ENCODE peak calls at places on chromosomes 12 and 14, in seven cellular contexts. J is epithelial cell of prostate, L is mammary epithelial cell, G is lower lobe of right lung, D is left ventricle myocardium inferior, R is dorsolateral prefrontal cortex, C is heart right ventricle. F is an unnamed sample.

GRCh38 chr12:57522887-57523705 is 472 bp downstream of the MBD6 start:
- DNase-seq in L (peak), D (peak), R (peak), G (peak), J (no peak), C (peak), F (peak)

GRCh38 chr12:3233813-3234212 is 156.6 kb downstream of the TSPAN9 start:
- DNase-seq in D (no peak), R (no peak), C (no peak), J (no peak), L (no peak), G (no peak), F (no peak)

GRCh38 chr12:54489857-54490256 is 7.7 kb upstream of the NCKAP1L start:
- DNase-seq in R (no peak), J (no peak), C (no peak), L (no peak), G (no peak), D (no peak), F (no peak)

GRCh38 chr12:28066879-28067278 is 94.3 kb upstream of the PTHLH start:
- DNase-seq in R (no peak), L (no peak), J (no peak), C (no peak), D (no peak), G (no peak), F (no peak)

GRCh38 chr14:99649219-99649618 is 4.3 kb downstream of the HHIPL1 start:
- DNase-seq in D (no peak), G (no peak), J (no peak), C (no peak), L (peak), R (no peak), F (no peak)

GRCh38 chr12:50326636-50327284 is 43.4 kb upstream of the LIMA1 start:
- DNase-seq in C (no peak), J (peak), D (no peak), R (no peak), G (peak), L (peak), F (no peak)

GRCh38 chr12:9256758-9257405 is 48.7 kb upstream of the PZP start:
- DNase-seq in C (no peak), J (no peak), D (no peak), R (no peak), L (no peak), G (no peak), F (no peak)

GRCh38 chr12:39103552-39104165 is 198.3 kb upstream of the CPNE8 start:
- DNase-seq in R (no peak), D (no peak), C (peak), J (peak), L (peak), G (no peak), F (no peak)

GRCh38 chr14:61474021-61474420 is 152.6 kb downstream of the PRKCH start:
- DNase-seq in D (no peak), G (no peak), C (no peak), R (no peak), J (no peak), L (no peak), F (no peak)
- H3K27ac ChIP-seq in D (peak), G (peak), C (peak), R (no peak), J (no peak), L (no peak), F (no peak)

GRCh38 chr14:55807059-55807499 is 227.1 kb downstream of the KTN1 start:
- DNase-seq in J (peak), R (peak), D (peak), G (peak), C (peak), L (peak), F (no peak)

GRCh38 chr14:55804198-55804553 is 224.2 kb downstream of the KTN1 start:
- DNase-seq in D (no peak), C (no peak), R (no peak), J (no peak), L (no peak), G (no peak), F (no peak)

GRCh38 chr14:55805250-55805649 is 225.2 kb downstream of the KTN1 start:
- DNase-seq in D (no peak), J (no peak), L (no peak), G (no peak), C (no peak), R (no peak), F (no peak)

GRCh38 chr14:55807992-55808391 is 228.0 kb downstream of the KTN1 start:
- DNase-seq in G (no peak), R (no peak), C (no peak), D (no peak), L (no peak), J (no peak), F (no peak)

DNA sequence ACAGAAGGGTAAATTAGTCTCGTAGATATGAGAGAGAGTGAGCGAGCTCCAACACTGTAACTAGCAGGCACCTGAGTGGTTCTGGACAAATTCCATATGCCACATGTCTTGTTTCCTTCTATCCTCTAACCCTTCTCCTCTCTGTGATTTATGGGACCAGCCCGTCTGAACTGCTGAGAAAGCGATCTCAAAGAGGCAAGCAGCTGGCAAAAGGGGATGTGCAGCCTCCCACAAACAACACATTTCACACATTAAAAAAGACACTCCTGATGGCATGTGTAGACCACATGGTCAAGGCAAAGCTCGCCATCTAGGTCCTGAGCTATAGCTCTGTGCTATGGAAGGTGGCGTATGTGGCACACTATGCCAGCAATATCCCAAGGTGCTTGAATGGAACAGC is 227.5 kb downstream of the KTN1 start:
- DNase-seq in G (no peak), R (no peak), J (no peak), L (no peak), C (no peak), D (no peak), F (no peak)
- H3K27ac ChIP-seq in G (peak), R (no peak), J (peak), L (peak), C (no peak), D (peak), F (no peak)

GRCh38 chr12:65764325-65764724 is 60.0 kb upstream of the HMGA2 start:
- DNase-seq in G (no peak), C (no peak), R (no peak), J (no peak), L (peak), D (no peak), F (no peak)
- H3K27ac ChIP-seq in G (no peak), C (no peak), R (no peak), J (peak), L (peak), D (no peak), F (no peak)

DNA sequence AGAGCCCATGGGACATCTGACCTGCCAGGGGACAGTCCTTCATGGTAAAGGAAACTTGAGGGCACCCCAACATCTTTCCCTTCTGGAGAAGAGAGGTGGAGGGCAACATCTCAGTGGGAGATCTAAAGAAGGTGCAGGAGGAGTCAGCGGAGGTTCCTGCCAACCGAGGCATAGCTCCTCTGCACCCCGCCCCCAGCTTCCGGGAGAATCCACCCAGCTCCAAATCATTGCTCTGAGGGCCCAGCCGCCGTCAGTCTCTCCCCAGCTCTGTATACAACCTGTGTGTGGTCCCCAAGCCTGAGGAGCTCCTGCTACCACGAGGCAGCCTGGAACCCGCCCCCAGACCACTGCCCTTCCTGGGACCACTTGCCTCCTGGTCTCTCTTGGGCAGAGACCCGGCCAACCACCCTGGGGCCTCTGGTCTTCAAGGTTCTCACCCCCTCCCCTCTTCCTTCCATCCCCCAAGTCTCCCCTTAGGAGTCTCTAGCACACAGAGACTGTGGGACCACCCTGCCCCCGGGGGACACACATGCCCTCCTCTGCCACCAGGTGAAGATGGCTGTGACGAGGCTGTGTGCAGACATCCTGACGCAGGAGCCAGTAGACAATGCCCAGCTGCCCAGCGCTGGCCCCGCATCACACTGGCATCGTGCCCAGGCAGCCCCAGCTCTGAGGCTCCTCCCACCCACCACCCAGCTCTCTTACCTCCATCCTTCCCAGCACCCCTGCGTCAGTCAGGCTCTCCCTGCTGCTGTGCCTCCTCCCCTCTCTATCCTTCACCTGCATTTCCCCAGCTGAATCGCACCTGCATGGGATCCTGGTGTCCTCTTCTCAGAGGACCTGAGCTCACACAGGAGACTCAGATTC is 13.0 kb upstream of the NUDT14 start:
- DNase-seq in J (no peak), C (no peak), L (no peak), G (no peak), D (no peak), R (no peak), F (no peak)
- H3K27ac ChIP-seq in J (no peak), C (peak), L (no peak), G (peak), D (peak), R (no peak), F (peak)

F was measured in caudate nucleus.